ENCODE peak calls at places on chromosomes 4 and X, in ten cellular contexts. H is right atrium auricular region; G is cardiac muscle cell; Y is colonic mucosa; L is OCI-LY7; S is breast epithelium; T is psoas muscle; X is CD8-positive, alpha-beta T cell; A is ovary; D is upper lobe of left lung. I is an unnamed sample.

GRCh38 chr4:179307297-179308136 is 1865.3 kb upstream of the AGA start:
- DNase-seq in H (no peak), G (peak), Y (peak), L (peak), S (no peak), T (no peak), X (no peak), A (no peak), D (no peak), I (no peak)

GRCh38 chrX:48911407-48912182 is at the start of gene SLC35A2:
- DNase-seq in H (peak), G (peak), Y (peak), L (peak), S (peak), T (peak), X (peak), A (peak), D (peak), I (peak)

GRCh38 chr4:184568770-184569169 is 80.5 kb downstream of the CASP3 start:
- DNase-seq in H (no peak), G (peak), Y (no peak), L (no peak), S (no peak), T (no peak), X (no peak), A (no peak), D (no peak), I (no peak)

GRCh38 chrX:69605521-69605920 is 10.4 kb upstream of the EDA start:
- DNase-seq in H (no peak), G (no peak), Y (no peak), L (no peak), S (no peak), T (no peak), X (no peak), A (no peak), D (no peak), I (no peak)

GRCh38 chr4:815464-816146 is 10.3 kb downstream of the CPLX1 start:
- DNase-seq in H (no peak), G (no peak), Y (peak), L (peak), S (no peak), T (no peak), X (no peak), A (no peak), D (peak), I (no peak)

GRCh38 chr4:95317124-95317820 is 231.5 kb downstream of the UNC5C start:
- DNase-seq in H (no peak), G (no peak), Y (no peak), L (no peak), S (no peak), T (no peak), X (no peak), A (no peak), D (no peak), I (no peak)

GRCh38 chrX:36199926-36200325 is 280.4 kb downstream of the CFAP47 start:
- DNase-seq in H (no peak), G (no peak), Y (no peak), L (no peak), S (no peak), T (no peak), X (no peak), A (no peak), D (no peak), I (no peak)

GRCh38 chrX:100264200-100264599 is 145.9 kb downstream of the PCDH19 start:
- DNase-seq in H (no peak), G (no peak), Y (no peak), L (no peak), S (no peak), T (no peak), X (no peak), A (no peak), D (no peak), I (no peak)

GRCh38 chr4:110586137-110586850 is 36.6 kb downstream of the PITX2 start:
- DNase-seq in H (no peak), G (peak), Y (no peak), L (peak), S (no peak), T (no peak), X (no peak), A (no peak), D (no peak), I (no peak)

GRCh38 chrX:152601848-152602616 is 35.7 kb upstream of the GABRQ start:
- DNase-seq in H (no peak), G (no peak), Y (peak), L (peak), S (no peak), T (no peak), X (no peak), A (no peak), D (no peak), I (no peak)

GRCh38 chrX:95063554-95063953 is 1389.5 kb downstream of the FAM133A start:
- DNase-seq in H (no peak), G (peak), Y (no peak), L (no peak), S (no peak), T (no peak), X (no peak), A (no peak), D (no peak), I (no peak)

GRCh38 chr4:171130126-171130801 is 682.9 kb upstream of the GALNTL6 start:
- DNase-seq in H (no peak), G (no peak), Y (no peak), L (no peak), S (no peak), T (no peak), X (no peak), A (no peak), D (no peak), I (no peak)

GRCh38 chr4:148284526-148285193 is 157.6 kb downstream of the NR3C2 start:
- DNase-seq in H (no peak), G (no peak), Y (no peak), L (no peak), S (no peak), T (no peak), X (no peak), A (no peak), D (no peak), I (no peak)

GRCh38 chrX:41491267-41492004 is 44.3 kb downstream of the NYX start:
- DNase-seq in H (peak), G (peak), Y (no peak), L (no peak), S (peak), T (peak), X (no peak), A (no peak), D (peak), I (no peak)

GRCh38 chrX:13120017-13120416 is 75.6 kb upstream of the FAM9C start:
- DNase-seq in H (peak), G (peak), Y (peak), L (no peak), S (no peak), T (no peak), X (no peak), A (peak), D (peak), I (peak)

GRCh38 chr4:177051473-177052060 is 258.1 kb upstream of the NEIL3 start:
- DNase-seq in H (no peak), G (peak), Y (peak), L (peak), S (no peak), T (no peak), X (no peak), A (no peak), D (no peak), I (no peak)

GRCh38 chrX:47776301-47776700 is 60.4 kb upstream of the ZNF81 start:
- DNase-seq in H (no peak), G (no peak), Y (no peak), L (no peak), S (no peak), T (no peak), X (no peak), A (no peak), D (no peak), I (no peak)

GRCh38 chr4:170248029-170248428 is 158.3 kb upstream of the AADAT start:
- DNase-seq in H (no peak), G (no peak), Y (no peak), L (no peak), S (no peak), T (no peak), X (no peak), A (no peak), D (no peak), I (no peak)

GRCh38 chr4:151147000-151147399 is 47.6 kb downstream of the RPS3A start:
- DNase-seq in H (no peak), G (peak), Y (no peak), L (no peak), S (no peak), T (no peak), X (no peak), A (no peak), D (no peak), I (no peak)

GRCh38 chr4:123299212-123299651 is 97.4 kb upstream of the SPRY1 start:
- DNase-seq in H (no peak), G (peak), Y (no peak), L (no peak), S (no peak), T (no peak), X (no peak), A (no peak), D (no peak), I (no peak)

GRCh38 chr4:45317276-45317675 is 590.9 kb upstream of the GNPDA2 start:
- DNase-seq in H (no peak), G (peak), Y (no peak), L (no peak), S (no peak), T (no peak), X (no peak), A (no peak), D (no peak), I (no peak)

GRCh38 chrX:13279279-13280009 is 40.4 kb downstream of the ATXN3L start:
- DNase-seq in H (no peak), G (no peak), Y (no peak), L (no peak), S (no peak), T (no peak), X (no peak), A (no peak), D (no peak), I (no peak)

GRCh38 chrX:5916945-5917344 is 311.7 kb downstream of the NLGN4X start:
- DNase-seq in H (no peak), G (no peak), Y (no peak), L (peak), S (no peak), T (no peak), X (no peak), A (no peak), D (no peak), I (no peak)

GRCh38 chr4:7154351-7154981 is 37.9 kb upstream of the SORCS2 start:
- DNase-seq in H (no peak), G (no peak), Y (no peak), L (no peak), S (no peak), T (no peak), X (no peak), A (no peak), D (no peak), I (peak)

DNA sequence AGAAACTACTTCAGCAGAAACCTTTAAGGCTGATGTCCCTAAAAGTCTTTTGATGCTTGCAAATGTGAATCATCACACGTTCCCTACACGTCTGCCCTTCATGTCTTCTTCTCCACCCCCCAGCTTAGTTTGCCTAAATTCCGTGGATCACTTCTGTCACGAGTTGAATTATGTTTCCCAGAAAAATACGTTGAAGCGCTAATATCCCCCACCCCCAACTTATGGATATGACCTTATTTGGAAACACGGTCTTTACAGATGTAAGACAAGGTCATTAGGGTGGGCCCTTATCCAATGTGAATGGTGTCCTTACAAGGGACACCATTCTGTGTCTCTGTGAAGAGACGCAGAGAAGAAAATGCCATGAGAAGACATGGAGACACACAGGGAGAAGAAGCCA is 2.1 kb upstream of the ZNF518B start:
- DNase-seq in H (no peak), G (no peak), Y (no peak), L (no peak), S (no peak), T (no peak), X (no peak), A (no peak), D (no peak), I (no peak)
- H3K4me3 ChIP-seq in H (no peak), G (no peak), Y (no peak), L (no peak), S (no peak), T (no peak), X (no peak), A (no peak), D (no peak), I (no peak)

DNA sequence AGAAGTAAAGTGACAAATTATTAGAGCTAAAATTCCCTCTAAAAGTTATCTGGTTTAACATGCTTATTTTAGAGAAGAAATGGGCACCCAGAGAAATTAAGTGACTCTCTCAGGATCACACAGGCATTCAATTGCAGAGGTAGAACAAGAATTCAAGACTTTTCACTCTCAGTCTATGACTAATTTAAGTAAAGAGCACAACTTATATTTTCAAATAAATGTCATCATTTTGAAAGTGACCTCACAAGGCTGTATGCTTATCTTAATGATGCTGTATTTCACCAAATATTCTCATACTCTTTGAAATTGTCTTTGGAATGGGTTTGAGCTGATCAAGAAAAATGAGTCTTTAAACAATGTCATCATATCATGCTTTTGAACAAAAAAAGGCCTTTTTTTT is 15.3 kb downstream of the GPR174 start:
- DNase-seq in H (no peak), G (no peak), Y (no peak), L (no peak), S (no peak), T (no peak), X (no peak), A (no peak), D (no peak), I (no peak)
- H3K27ac ChIP-seq in H (no peak), G (no peak), Y (no peak), L (no peak), S (no peak), T (no peak), X (no peak), A (no peak), D (no peak), I (no peak)

GRCh38 chr4:108181704-108182103 is 13.0 kb upstream of the LEF1 start:
- DNase-seq in H (no peak), G (no peak), Y (no peak), L (peak), S (no peak), T (no peak), X (no peak), A (no peak), D (no peak), I (no peak)
- TF ChIP-seq CTCF in H (no peak), G (no peak), Y (no peak), L (peak), S (no peak), T (peak), X (peak), A (no peak), D (no peak), I (no peak)

DNA sequence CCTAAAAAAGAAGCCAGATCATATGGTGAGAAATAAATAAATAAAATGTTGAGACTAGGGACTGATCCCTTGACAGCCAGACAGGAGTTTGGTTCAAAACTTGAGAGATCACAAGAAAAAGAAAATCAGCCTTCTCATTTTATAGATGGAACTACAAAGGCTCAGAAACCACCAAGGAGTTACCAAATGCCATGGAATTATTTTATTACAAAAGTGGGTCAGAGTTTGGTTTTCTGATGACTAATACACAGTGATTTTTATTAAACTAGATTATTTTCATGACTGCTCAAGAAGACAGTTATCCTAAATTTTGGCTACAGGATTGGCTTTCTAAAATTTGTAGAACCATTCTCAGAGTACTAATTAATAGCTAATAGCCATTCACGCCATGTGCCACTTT is 6.2 kb downstream of the CXCL1 start:
- DNase-seq in H (no peak), G (no peak), Y (no peak), L (no peak), S (no peak), T (no peak), X (no peak), A (no peak), D (no peak), I (no peak)
- H3K4me3 ChIP-seq in H (no peak), G (no peak), Y (no peak), L (no peak), S (no peak), T (no peak), X (no peak), A (no peak), D (no peak), I (no peak)

GRCh38 chr4:92455956-92456355 is 152.2 kb downstream of the GRID2 start:
- DNase-seq in H (no peak), G (no peak), Y (no peak), L (no peak), S (no peak), T (no peak), X (no peak), A (no peak), D (no peak), I (no peak)
- H3K27ac ChIP-seq in H (no peak), G (no peak), Y (no peak), L (no peak), S (no peak), T (no peak), X (no peak), A (no peak), D (no peak), I (no peak)

GRCh38 chrX:119778829-119779228 is 12.6 kb downstream of the RPL39 start:
- DNase-seq in H (no peak), G (no peak), Y (no peak), L (no peak), S (no peak), T (no peak), X (no peak), A (no peak), D (no peak), I (no peak)
- TF ChIP-seq CTCF in H (no peak), G (no peak), Y (no peak), L (no peak), S (no peak), T (no peak), X (no peak), A (no peak), D (no peak), I (no peak)

DNA sequence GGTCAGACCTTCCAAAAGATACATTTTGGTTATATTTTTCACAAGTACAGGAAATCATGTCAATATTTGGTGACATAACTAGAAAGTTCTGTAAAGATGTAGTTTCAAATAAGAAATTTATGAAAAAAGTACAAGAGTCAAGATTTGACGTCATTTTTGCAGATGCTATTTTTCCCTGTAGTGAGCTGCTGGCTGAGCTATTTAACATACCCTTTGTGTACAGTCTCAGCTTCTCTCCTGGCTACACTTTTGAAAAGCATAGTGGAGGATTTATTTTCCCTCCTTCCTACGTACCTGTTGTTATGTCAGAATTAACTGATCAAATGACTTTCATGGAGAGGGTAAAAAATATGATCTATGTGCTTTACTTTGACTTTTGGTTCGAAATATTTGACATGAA is 536 bp downstream of the UGT2B7 start:
- DNase-seq in H (no peak), G (no peak), Y (no peak), L (no peak), S (no peak), T (no peak), X (no peak), A (no peak), D (no peak), I (no peak)
- H3K4me3 ChIP-seq in H (no peak), G (no peak), Y (no peak), L (no peak), S (no peak), T (no peak), X (no peak), A (no peak), D (no peak), I (no peak)

I was measured in heart left ventricle.